ENCODE peak calls at places on chromosomes 1 and 21, in nine cellular contexts. W is adipocyte; Q is NB4; T is pons; V is type B pancreatic cell; U is transverse colon; Z is stimulated activated CD8-positive, alpha-beta memory T cell treated with anti-CD3 and anti-CD28 coated beads, Interleukin-4, amount 100 ng/mL, for 1 hour; H is GM18507; A is EL. P is an unnamed sample.

GRCh38 chr1:89540406-89540970 is 15.9 kb downstream of the LRRC8B start:
- DNase-seq in V (no peak), Z (no peak), T (no peak), W (no peak), U (no peak), H (no peak), Q (peak), A (no peak), P (no peak)

GRCh38 chr1:206460846-206461426 is 9.3 kb upstream of the IKBKE start:
- DNase-seq in Q (peak), H (no peak), Z (no peak), W (no peak), U (no peak), A (no peak), V (no peak), T (no peak), P (no peak)

GRCh38 chr1:25800538-25801377 is 765 bp downstream of the SELENON start:
- DNase-seq in H (no peak), V (no peak), Z (no peak), Q (no peak), U (no peak), T (no peak), A (peak), W (peak), P (no peak)

GRCh38 chr1:20483833-20484525 is 2.0 kb downstream of the CAMK2N1 start:
- DNase-seq in H (no peak), W (peak), Z (no peak), A (peak), V (no peak), Q (no peak), U (peak), T (peak), P (no peak)

GRCh38 chr1:8283058-8283884 is 34.6 kb upstream of the SLC45A1 start:
- DNase-seq in H (peak), T (no peak), V (no peak), A (no peak), U (peak), Z (no peak), W (no peak), Q (peak), P (no peak)

GRCh38 chr21:38958940-38959685 is 153.4 kb downstream of the ETS2 start:
- DNase-seq in V (no peak), W (peak), Z (no peak), H (no peak), U (peak), A (peak), T (peak), Q (peak), P (no peak)

GRCh38 chr1:74464037-74464436 is 48.4 kb downstream of the LRRC53 start:
- DNase-seq in Z (no peak), U (no peak), W (no peak), H (no peak), Q (no peak), V (no peak), T (no peak), A (no peak), P (no peak)

GRCh38 chr1:210104103-210104502 is 128.5 kb upstream of the SERTAD4 start:
- DNase-seq in T (no peak), V (no peak), W (no peak), Z (no peak), U (no peak), H (no peak), A (no peak), Q (no peak), P (no peak)

GRCh38 chr1:31795801-31796621 is 19.8 kb downstream of the SPOCD1 start:
- DNase-seq in W (peak), U (peak), T (peak), Q (no peak), H (no peak), Z (no peak), V (peak), A (peak), P (peak)

GRCh38 chr21:16084776-16085364 is 355.1 kb downstream of the USP25 start:
- DNase-seq in H (no peak), W (peak), T (peak), U (no peak), Q (no peak), A (peak), Z (no peak), V (no peak), P (peak)

GRCh38 chr1:119859647-119860046 is 36.7 kb downstream of the ADAM30 start:
- DNase-seq in H (no peak), T (no peak), Q (peak), U (no peak), V (no peak), Z (no peak), A (peak), W (peak), P (peak)

GRCh38 chr21:25658427-25658980 is 19.4 kb downstream of the JAM2 start:
- DNase-seq in H (no peak), V (no peak), Z (no peak), W (no peak), Q (no peak), T (no peak), U (no peak), A (no peak), P (no peak)

GRCh38 chr1:71463144-71463543 is 382.3 kb upstream of the ZRANB2 start:
- DNase-seq in V (no peak), Z (no peak), H (no peak), T (peak), W (no peak), A (peak), U (no peak), Q (no peak), P (no peak)

GRCh38 chr1:160131803-160132565 is 16.4 kb downstream of the ATP1A2 start:
- DNase-seq in H (no peak), T (no peak), Z (no peak), V (no peak), U (no peak), A (no peak), W (no peak), Q (no peak), P (no peak)

GRCh38 chr1:97427371-97427770 is 493.5 kb downstream of the DPYD start:
- DNase-seq in U (no peak), T (no peak), V (no peak), H (no peak), Z (no peak), W (no peak), A (no peak), Q (no peak), P (no peak)

GRCh38 chr1:45679123-45679522 is 7.2 kb downstream of the GPBP1L1 start:
- DNase-seq in Q (no peak), U (no peak), H (no peak), Z (no peak), V (no peak), T (peak), W (peak), A (peak), P (peak)

GRCh38 chr1:11837767-11838348 is 9.7 kb downstream of the NPPA start:
- DNase-seq in A (no peak), Z (no peak), V (no peak), H (no peak), U (no peak), W (no peak), Q (no peak), T (no peak), P (no peak)

GRCh38 chr1:14443164-14443787 is 155.2 kb upstream of the KAZN start:
- DNase-seq in A (peak), Q (no peak), U (no peak), W (no peak), Z (no peak), T (no peak), H (no peak), V (no peak), P (peak)

GRCh38 chr1:227771326-227771725 is 36.1 kb downstream of the SNAP47 start:
- DNase-seq in V (no peak), Z (no peak), T (no peak), A (no peak), W (no peak), U (no peak), H (no peak), Q (no peak), P (no peak)

GRCh38 chr1:167409183-167409582 is 109.1 kb downstream of the CD247 start:
- DNase-seq in Z (no peak), A (no peak), W (no peak), V (no peak), H (no peak), U (no peak), T (no peak), Q (peak), P (no peak)

GRCh38 chr1:233627376-233627775 is 13.5 kb downstream of the KCNK1 start:
- DNase-seq in H (no peak), V (no peak), W (no peak), U (no peak), Z (no peak), Q (no peak), T (no peak), A (no peak), P (no peak)

GRCh38 chr1:245520611-245521010 is 365.8 kb downstream of the KIF26B start:
- DNase-seq in W (no peak), V (no peak), T (no peak), U (no peak), A (no peak), H (no peak), Z (no peak), Q (no peak), P (no peak)

GRCh38 chr1:176670853-176671252 is 207.9 kb downstream of the PAPPA2 start:
- DNase-seq in A (no peak), H (no peak), V (no peak), W (no peak), T (no peak), U (no peak), Q (no peak), Z (no peak), P (no peak)

GRCh38 chr1:179251675-179252074 is 22.2 kb upstream of the ABL2 start:
- DNase-seq in Z (no peak), H (no peak), T (peak), A (peak), W (peak), V (no peak), Q (peak), U (no peak), P (no peak)

GRCh38 chr1:99548924-99549605 is 96.8 kb upstream of the PALMD start:
- DNase-seq in W (no peak), U (no peak), A (no peak), T (peak), Q (no peak), Z (no peak), H (no peak), V (no peak), P (no peak)

GRCh38 chr1:182520746-182521145 is 68.3 kb downstream of the RNASEL start:
- DNase-seq in T (no peak), Z (no peak), U (no peak), W (peak), A (no peak), H (no peak), V (no peak), Q (no peak), P (no peak)

GRCh38 chr1:84841971-84842370 is 51.0 kb downstream of the LPAR3 start:
- DNase-seq in H (no peak), Q (no peak), T (no peak), U (no peak), W (no peak), V (no peak), A (no peak), Z (no peak), P (no peak)

GRCh38 chr21:42214081-42214750 is 4.7 kb upstream of the ABCG1 start:
- DNase-seq in W (no peak), T (no peak), H (no peak), V (no peak), A (no peak), Z (no peak), U (no peak), Q (no peak), P (no peak)

GRCh38 chr1:185559684-185560310 is 174.4 kb upstream of the HMCN1 start:
- DNase-seq in U (peak), W (peak), T (peak), A (peak), Q (peak), H (peak), Z (peak), V (no peak), P (no peak)

GRCh38 chr1:184982002-184982954 is 8.0 kb upstream of the NIBAN1 start:
- DNase-seq in A (peak), T (peak), U (peak), V (no peak), Q (peak), H (peak), Z (peak), W (peak), P (no peak)

GRCh38 chr1:240768979-240769378 is 157.0 kb upstream of the GREM2 start:
- DNase-seq in Q (no peak), A (no peak), Z (no peak), H (no peak), V (no peak), W (no peak), U (no peak), T (no peak), P (no peak)

GRCh38 chr1:244437108-244437507 is 14.6 kb downstream of the ADSS2 start:
- DNase-seq in Z (no peak), H (no peak), V (no peak), A (peak), Q (no peak), T (no peak), U (no peak), W (peak), P (no peak)

GRCh38 chr1:150558328-150558727 is 9.1 kb downstream of the ADAMTSL4 start:
- DNase-seq in Q (no peak), H (no peak), U (peak), W (no peak), A (no peak), T (no peak), Z (no peak), V (no peak), P (no peak)

GRCh38 chr21:44751186-44751798 is 39.9 kb upstream of the TSPEAR start:
- DNase-seq in W (no peak), V (no peak), T (no peak), H (no peak), U (no peak), Z (no peak), Q (no peak), A (no peak), P (no peak)

GRCh38 chr1:4317207-4317606 is 337.2 kb upstream of the AJAP1 start:
- DNase-seq in A (no peak), H (no peak), W (no peak), U (no peak), Z (no peak), V (no peak), Q (no peak), T (no peak), P (no peak)

GRCh38 chr21:36245649-36246048 is 74.3 kb upstream of the MORC3 start:
- DNase-seq in Q (no peak), H (no peak), U (no peak), V (no peak), A (no peak), W (no peak), T (no peak), Z (no peak), P (no peak)

GRCh38 chr1:40844079-40844478 is 18.1 kb downstream of the CITED4 start:
- DNase-seq in A (no peak), Q (no peak), T (no peak), W (no peak), U (no peak), H (no peak), V (no peak), Z (no peak), P (no peak)

GRCh38 chr1:229508823-229509337 is 739 bp upstream of the NUP133 start:
- DNase-seq in W (no peak), Z (no peak), U (no peak), A (no peak), T (no peak), H (no peak), Q (peak), V (no peak), P (no peak)

GRCh38 chr21:42343556-42343955 is 7.2 kb downstream of the TFF2 start:
- DNase-seq in Z (no peak), W (no peak), Q (no peak), T (no peak), U (no peak), V (peak), H (no peak), A (no peak), P (no peak)

GRCh38 chr1:1894354-1895049 is 3.6 kb upstream of the GNB1 start:
- DNase-seq in U (peak), Z (no peak), H (no peak), A (no peak), Q (no peak), W (no peak), V (no peak), T (no peak), P (no peak)

P was measured in HS-27A.